ENCODE peak calls at places on chromosome X, in nine cellular contexts. One of them, this sample, is unnamed.

GRCh38 chrX:120549483-120550452 is 11.0 kb downstream of the CUL4B start:
- DNase-seq in NCI-H774: no peak
- DNase-seq in mesothelial cell of epicardium: no peak
- DNase-seq in NCI-H1105: no peak
- DNase-seq in T-helper 1 cell: no peak
- DNase-seq in GM23338: no peak
- DNase-seq in stimulated activated CD8-positive, alpha-beta memory T cell treated with anti-CD3 and anti-CD28 coated beads, Interleukin-7, amount 100 ng/mL, for 1 hour: no peak
- DNase-seq in endothelial cell of umbilical vein: peak
- DNase-seq in kidney epithelial cell: peak
- DNase-seq in this sample: no peak

GRCh38 chrX:47420264-47420663 is 49.9 kb downstream of the ZNF157 start:
- DNase-seq in NCI-H774: no peak
- DNase-seq in mesothelial cell of epicardium: no peak
- DNase-seq in NCI-H1105: no peak
- DNase-seq in T-helper 1 cell: no peak
- DNase-seq in GM23338: no peak
- DNase-seq in stimulated activated CD8-positive, alpha-beta memory T cell treated with anti-CD3 and anti-CD28 coated beads, Interleukin-7, amount 100 ng/mL, for 1 hour: no peak
- DNase-seq in endothelial cell of umbilical vein: no peak
- DNase-seq in kidney epithelial cell: no peak
- DNase-seq in this sample: no peak

GRCh38 chrX:11180571-11180970 is 69.4 kb downstream of the HCCS start:
- DNase-seq in NCI-H774: no peak
- DNase-seq in mesothelial cell of epicardium: no peak
- DNase-seq in NCI-H1105: peak
- DNase-seq in T-helper 1 cell: no peak
- DNase-seq in GM23338: no peak
- DNase-seq in stimulated activated CD8-positive, alpha-beta memory T cell treated with anti-CD3 and anti-CD28 coated beads, Interleukin-7, amount 100 ng/mL, for 1 hour: no peak
- DNase-seq in endothelial cell of umbilical vein: no peak
- DNase-seq in kidney epithelial cell: no peak
- DNase-seq in this sample: no peak

GRCh38 chrX:69063486-69063885 is 101.8 kb downstream of the PJA1 start:
- DNase-seq in NCI-H774: no peak
- DNase-seq in mesothelial cell of epicardium: no peak
- DNase-seq in NCI-H1105: no peak
- DNase-seq in T-helper 1 cell: no peak
- DNase-seq in GM23338: no peak
- DNase-seq in stimulated activated CD8-positive, alpha-beta memory T cell treated with anti-CD3 and anti-CD28 coated beads, Interleukin-7, amount 100 ng/mL, for 1 hour: no peak
- DNase-seq in endothelial cell of umbilical vein: no peak
- DNase-seq in kidney epithelial cell: no peak
- DNase-seq in this sample: no peak

GRCh38 chrX:131789664-131790063 is 233.4 kb upstream of the STK26 start:
- DNase-seq in NCI-H774: no peak
- DNase-seq in mesothelial cell of epicardium: no peak
- DNase-seq in NCI-H1105: no peak
- DNase-seq in T-helper 1 cell: no peak
- DNase-seq in GM23338: no peak
- DNase-seq in stimulated activated CD8-positive, alpha-beta memory T cell treated with anti-CD3 and anti-CD28 coated beads, Interleukin-7, amount 100 ng/mL, for 1 hour: no peak
- DNase-seq in endothelial cell of umbilical vein: no peak
- DNase-seq in kidney epithelial cell: no peak
- DNase-seq in this sample: no peak

GRCh38 chrX:154380153-154380552 is 1.1 kb downstream of the EMD start:
- DNase-seq in NCI-H774: no peak
- DNase-seq in mesothelial cell of epicardium: no peak
- DNase-seq in NCI-H1105: no peak
- DNase-seq in T-helper 1 cell: no peak
- DNase-seq in GM23338: no peak
- DNase-seq in stimulated activated CD8-positive, alpha-beta memory T cell treated with anti-CD3 and anti-CD28 coated beads, Interleukin-7, amount 100 ng/mL, for 1 hour: no peak
- DNase-seq in endothelial cell of umbilical vein: no peak
- DNase-seq in kidney epithelial cell: no peak
- DNase-seq in this sample: no peak

GRCh38 chrX:152989292-152989658 is 4.6 kb downstream of the PNMA5 start:
- DNase-seq in NCI-H774: no peak
- DNase-seq in mesothelial cell of epicardium: no peak
- DNase-seq in NCI-H1105: no peak
- DNase-seq in T-helper 1 cell: no peak
- DNase-seq in GM23338: no peak
- DNase-seq in stimulated activated CD8-positive, alpha-beta memory T cell treated with anti-CD3 and anti-CD28 coated beads, Interleukin-7, amount 100 ng/mL, for 1 hour: no peak
- DNase-seq in endothelial cell of umbilical vein: no peak
- DNase-seq in kidney epithelial cell: no peak
- DNase-seq in this sample: no peak

GRCh38 chrX:72269671-72270251 is 7.3 kb downstream of the RPS4X start:
- DNase-seq in NCI-H774: no peak
- DNase-seq in mesothelial cell of epicardium: no peak
- DNase-seq in NCI-H1105: no peak
- DNase-seq in T-helper 1 cell: no peak
- DNase-seq in GM23338: no peak
- DNase-seq in stimulated activated CD8-positive, alpha-beta memory T cell treated with anti-CD3 and anti-CD28 coated beads, Interleukin-7, amount 100 ng/mL, for 1 hour: no peak
- DNase-seq in endothelial cell of umbilical vein: peak
- DNase-seq in kidney epithelial cell: no peak
- DNase-seq in this sample: no peak

GRCh38 chrX:16633754-16634153 is 16.2 kb upstream of the S100G start:
- DNase-seq in NCI-H774: no peak
- DNase-seq in mesothelial cell of epicardium: no peak
- DNase-seq in NCI-H1105: no peak
- DNase-seq in T-helper 1 cell: no peak
- DNase-seq in GM23338: no peak
- DNase-seq in stimulated activated CD8-positive, alpha-beta memory T cell treated with anti-CD3 and anti-CD28 coated beads, Interleukin-7, amount 100 ng/mL, for 1 hour: no peak
- DNase-seq in endothelial cell of umbilical vein: peak
- DNase-seq in kidney epithelial cell: no peak
- DNase-seq in this sample: no peak

GRCh38 chrX:52933976-52934703 is 24.2 kb downstream of the FAM156A start:
- DNase-seq in NCI-H774: no peak
- DNase-seq in mesothelial cell of epicardium: no peak
- DNase-seq in NCI-H1105: no peak
- DNase-seq in T-helper 1 cell: no peak
- DNase-seq in GM23338: no peak
- DNase-seq in stimulated activated CD8-positive, alpha-beta memory T cell treated with anti-CD3 and anti-CD28 coated beads, Interleukin-7, amount 100 ng/mL, for 1 hour: no peak
- DNase-seq in endothelial cell of umbilical vein: no peak
- DNase-seq in kidney epithelial cell: no peak
- DNase-seq in this sample: no peak

GRCh38 chrX:66914082-66914481 is 275.2 kb upstream of the EDA2R start:
- DNase-seq in NCI-H774: no peak
- DNase-seq in mesothelial cell of epicardium: no peak
- DNase-seq in NCI-H1105: no peak
- DNase-seq in T-helper 1 cell: no peak
- DNase-seq in GM23338: peak
- DNase-seq in stimulated activated CD8-positive, alpha-beta memory T cell treated with anti-CD3 and anti-CD28 coated beads, Interleukin-7, amount 100 ng/mL, for 1 hour: no peak
- DNase-seq in endothelial cell of umbilical vein: no peak
- DNase-seq in kidney epithelial cell: no peak
- DNase-seq in this sample: no peak

GRCh38 chrX:3052864-3053263 is 11.6 kb downstream of the ARSF start:
- DNase-seq in NCI-H774: no peak
- DNase-seq in mesothelial cell of epicardium: no peak
- DNase-seq in NCI-H1105: no peak
- DNase-seq in T-helper 1 cell: no peak
- DNase-seq in GM23338: no peak
- DNase-seq in stimulated activated CD8-positive, alpha-beta memory T cell treated with anti-CD3 and anti-CD28 coated beads, Interleukin-7, amount 100 ng/mL, for 1 hour: no peak
- DNase-seq in endothelial cell of umbilical vein: no peak
- DNase-seq in kidney epithelial cell: no peak
- DNase-seq in this sample: no peak

GRCh38 chrX:134886201-134886600 is 104.6 kb upstream of the SMIM10 start:
- DNase-seq in NCI-H774: no peak
- DNase-seq in mesothelial cell of epicardium: no peak
- DNase-seq in NCI-H1105: no peak
- DNase-seq in T-helper 1 cell: no peak
- DNase-seq in GM23338: no peak
- DNase-seq in stimulated activated CD8-positive, alpha-beta memory T cell treated with anti-CD3 and anti-CD28 coated beads, Interleukin-7, amount 100 ng/mL, for 1 hour: no peak
- DNase-seq in endothelial cell of umbilical vein: no peak
- DNase-seq in kidney epithelial cell: no peak
- DNase-seq in this sample: no peak

GRCh38 chrX:154058207-154058997 is 38.7 kb upstream of the IRAK1 start:
- DNase-seq in NCI-H774: no peak
- DNase-seq in mesothelial cell of epicardium: no peak
- DNase-seq in NCI-H1105: no peak
- DNase-seq in T-helper 1 cell: no peak
- DNase-seq in GM23338: no peak
- DNase-seq in stimulated activated CD8-positive, alpha-beta memory T cell treated with anti-CD3 and anti-CD28 coated beads, Interleukin-7, amount 100 ng/mL, for 1 hour: no peak
- DNase-seq in endothelial cell of umbilical vein: no peak
- DNase-seq in kidney epithelial cell: no peak
- DNase-seq in this sample: no peak

GRCh38 chrX:85992811-85993229 is 54.5 kb downstream of the CHM start:
- DNase-seq in NCI-H774: peak
- DNase-seq in mesothelial cell of epicardium: no peak
- DNase-seq in NCI-H1105: no peak
- DNase-seq in T-helper 1 cell: no peak
- DNase-seq in GM23338: no peak
- DNase-seq in stimulated activated CD8-positive, alpha-beta memory T cell treated with anti-CD3 and anti-CD28 coated beads, Interleukin-7, amount 100 ng/mL, for 1 hour: no peak
- DNase-seq in endothelial cell of umbilical vein: peak
- DNase-seq in kidney epithelial cell: no peak
- DNase-seq in this sample: no peak

GRCh38 chrX:69503835-69504625 is at the start of gene NALF2:
- DNase-seq in NCI-H774: peak
- DNase-seq in mesothelial cell of epicardium: peak
- DNase-seq in NCI-H1105: peak
- DNase-seq in T-helper 1 cell: peak
- DNase-seq in GM23338: peak
- DNase-seq in stimulated activated CD8-positive, alpha-beta memory T cell treated with anti-CD3 and anti-CD28 coated beads, Interleukin-7, amount 100 ng/mL, for 1 hour: no peak
- DNase-seq in endothelial cell of umbilical vein: peak
- DNase-seq in kidney epithelial cell: peak
- DNase-seq in this sample: no peak

GRCh38 chrX:150696836-150697235 is 3.6 kb downstream of the MTMR1 start:
- DNase-seq in NCI-H774: no peak
- DNase-seq in mesothelial cell of epicardium: no peak
- DNase-seq in NCI-H1105: no peak
- DNase-seq in T-helper 1 cell: no peak
- DNase-seq in GM23338: no peak
- DNase-seq in stimulated activated CD8-positive, alpha-beta memory T cell treated with anti-CD3 and anti-CD28 coated beads, Interleukin-7, amount 100 ng/mL, for 1 hour: no peak
- DNase-seq in endothelial cell of umbilical vein: no peak
- DNase-seq in kidney epithelial cell: no peak
- DNase-seq in this sample: no peak

This sample was measured in T-helper 9 cell.